ENCODE peak calls at places on chromosome 14, in nine cellular contexts. Y, G, A, N, R, X, V, H and P are unnamed samples.

GRCh38 chr14:92039720-92040430 is at the start of gene TRIP11:
- DNase-seq in R (peak), V (peak), X (peak), G (peak), N (peak), H (peak), Y (peak), A (peak), P (peak)

GRCh38 chr14:94355191-94355794 is 32.2 kb upstream of the SERPINA6 start:
- DNase-seq in X (peak), N (no peak), G (peak), R (no peak), V (peak), A (peak), Y (no peak), H (peak), P (no peak)

GRCh38 chr14:68662395-68662794 is 130.5 kb downstream of the ZFP36L1 start:
- DNase-seq in N (no peak), A (no peak), G (no peak), V (no peak), H (no peak), Y (no peak), X (no peak), R (no peak), P (no peak)

GRCh38 chr14:50658203-50658602 is 9.9 kb downstream of the SAV1 start:
- DNase-seq in V (peak), G (peak), X (no peak), A (no peak), N (no peak), H (peak), Y (no peak), R (peak), P (no peak)

GRCh38 chr14:95317817-95318343 is 1.8 kb downstream of the CLMN start:
- DNase-seq in R (no peak), N (no peak), A (no peak), G (no peak), Y (no peak), V (no peak), H (no peak), X (no peak), P (no peak)

GRCh38 chr14:56809262-56810215 is 740 bp downstream of the OTX2 start:
- DNase-seq in X (no peak), Y (no peak), G (no peak), H (peak), A (peak), R (no peak), N (no peak), V (no peak), P (no peak)

GRCh38 chr14:38500125-38500524 is 244.2 kb upstream of the CLEC14A start:
- DNase-seq in R (no peak), A (no peak), G (peak), V (no peak), X (no peak), N (no peak), H (no peak), Y (no peak), P (no peak)

GRCh38 chr14:92615451-92615850 is 101.9 kb downstream of the RIN3 start:
- DNase-seq in N (peak), Y (peak), A (no peak), H (no peak), X (no peak), R (no peak), V (no peak), G (no peak), P (no peak)

GRCh38 chr14:28761438-28762289 is 4.9 kb upstream of the FOXG1 start:
- DNase-seq in V (no peak), Y (no peak), G (no peak), X (no peak), H (no peak), N (no peak), R (no peak), A (no peak), P (no peak)

GRCh38 chr14:100381386-100382105 is 58.4 kb downstream of the SLC25A47 start:
- DNase-seq in A (peak), Y (no peak), R (no peak), G (no peak), N (no peak), X (no peak), H (no peak), V (no peak), P (no peak)

GRCh38 chr14:44112774-44113460 is 394.2 kb downstream of the FSCB start:
- DNase-seq in X (no peak), R (no peak), G (no peak), H (no peak), N (no peak), A (no peak), V (no peak), Y (no peak), P (no peak)

GRCh38 chr14:76742961-76743360 is 18.3 kb upstream of the VASH1 start:
- DNase-seq in V (no peak), G (no peak), N (no peak), Y (peak), X (no peak), H (no peak), R (no peak), A (no peak), P (no peak)
- TF ChIP-seq CTCF in V (no peak), G (no peak), N (no peak), Y (no peak), X (no peak), H (no peak), R (no peak), A (no peak), P (no peak)

DNA sequence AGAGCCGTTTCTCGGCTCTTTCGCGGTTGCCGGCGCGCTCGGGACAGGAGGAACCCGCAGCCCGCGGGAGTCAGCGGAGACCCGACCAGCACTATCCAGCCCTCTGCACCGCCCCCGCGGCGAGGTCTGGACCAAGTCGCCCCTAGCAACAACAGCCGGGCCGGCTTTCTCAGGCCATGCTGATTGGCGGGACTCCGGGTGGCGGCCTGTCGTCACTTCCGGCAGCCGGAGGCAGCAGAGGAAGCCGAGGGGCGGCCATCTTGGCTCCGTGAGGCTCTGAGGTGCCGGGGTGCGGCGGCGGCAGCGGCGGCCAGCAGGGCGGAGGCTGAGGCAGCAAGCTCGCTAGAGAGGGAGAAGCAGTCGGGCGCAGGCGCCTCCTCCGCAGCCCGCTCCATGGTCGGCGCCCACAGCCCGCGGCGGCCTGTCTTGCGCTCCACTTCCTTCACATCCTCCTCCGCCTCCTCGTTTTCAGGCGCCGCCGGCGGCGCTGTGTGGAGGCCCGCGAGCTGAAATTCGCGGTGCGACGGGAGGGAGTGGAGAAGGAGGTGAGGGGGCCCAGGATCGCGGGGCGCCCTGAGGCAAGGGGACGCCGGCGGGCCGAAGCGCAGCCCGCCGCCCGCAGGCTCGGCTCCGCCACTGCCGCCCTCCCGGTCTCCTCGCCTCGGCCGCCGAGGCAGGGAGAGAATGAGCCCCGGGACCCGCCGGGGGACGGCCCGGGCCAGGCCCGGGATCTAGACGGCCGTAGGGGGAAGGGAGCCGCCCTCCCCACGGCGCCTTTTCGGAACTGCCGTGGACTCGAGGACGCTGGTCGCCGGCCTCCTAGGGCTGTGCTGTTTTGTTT is at the start of gene MARK3:
- DNase-seq in Y (peak), R (peak), X (peak), N (peak), V (peak), A (peak), G (peak), H (peak), P (peak)
- TF ChIP-seq CTCF in Y (peak), R (peak), X (peak), N (peak), V (no peak), A (no peak), G (no peak), H (peak), P (peak)

GRCh38 chr14:57918791-57919190 is 52.9 kb upstream of the SLC35F4 start:
- DNase-seq in R (peak), N (no peak), Y (no peak), H (no peak), A (no peak), G (no peak), X (no peak), V (no peak), P (no peak)

DNA sequence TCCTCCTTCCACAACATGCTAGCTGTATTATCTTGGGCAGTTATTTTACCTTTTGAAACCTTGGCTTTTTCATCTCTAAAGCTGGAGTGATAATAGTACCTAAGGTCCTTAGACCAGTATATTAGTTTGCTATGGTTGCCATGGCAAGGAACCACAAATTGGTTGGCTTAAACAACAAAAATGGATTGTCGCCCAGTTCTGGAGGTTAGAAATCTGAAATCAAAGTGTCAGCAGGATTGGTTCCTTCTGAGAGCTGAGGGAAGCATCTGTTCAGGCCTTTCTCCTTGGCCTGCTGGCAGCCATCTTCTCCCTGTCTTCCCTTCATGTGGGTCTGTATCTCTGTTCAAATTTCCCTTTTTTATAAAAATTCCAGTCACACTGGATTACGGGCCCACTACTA is 55.5 kb upstream of the SLC35F4 start:
- DNase-seq in R (no peak), Y (no peak), H (no peak), V (no peak), N (no peak), G (no peak), X (no peak), A (no peak), P (no peak)
- TF ChIP-seq CTCF in R (no peak), Y (no peak), H (no peak), V (no peak), N (no peak), G (no peak), X (no peak), A (no peak), P (no peak)

GRCh38 chr14:39682000-39682399 is 249.8 kb upstream of the FBXO33 start:
- DNase-seq in G (no peak), Y (no peak), R (no peak), A (no peak), N (no peak), V (no peak), X (no peak), H (no peak), P (no peak)

GRCh38 chr14:39683711-39684110 is 251.5 kb upstream of the FBXO33 start:
- DNase-seq in A (no peak), X (no peak), H (no peak), G (no peak), V (no peak), R (no peak), Y (no peak), N (no peak), P (no peak)

GRCh38 chr14:39680777-39681176 is 248.5 kb upstream of the FBXO33 start:
- DNase-seq in V (no peak), X (no peak), A (no peak), R (no peak), G (no peak), Y (peak), N (no peak), H (no peak), P (no peak)

GRCh38 chr14:39682563-39682962 is 250.3 kb upstream of the FBXO33 start:
- DNase-seq in A (peak), R (no peak), Y (no peak), X (no peak), V (no peak), G (no peak), H (peak), N (no peak), P (no peak)
- TF ChIP-seq CTCF in A (no peak), R (no peak), Y (no peak), X (no peak), V (no peak), G (no peak), H (no peak), N (no peak), P (no peak)

DNA sequence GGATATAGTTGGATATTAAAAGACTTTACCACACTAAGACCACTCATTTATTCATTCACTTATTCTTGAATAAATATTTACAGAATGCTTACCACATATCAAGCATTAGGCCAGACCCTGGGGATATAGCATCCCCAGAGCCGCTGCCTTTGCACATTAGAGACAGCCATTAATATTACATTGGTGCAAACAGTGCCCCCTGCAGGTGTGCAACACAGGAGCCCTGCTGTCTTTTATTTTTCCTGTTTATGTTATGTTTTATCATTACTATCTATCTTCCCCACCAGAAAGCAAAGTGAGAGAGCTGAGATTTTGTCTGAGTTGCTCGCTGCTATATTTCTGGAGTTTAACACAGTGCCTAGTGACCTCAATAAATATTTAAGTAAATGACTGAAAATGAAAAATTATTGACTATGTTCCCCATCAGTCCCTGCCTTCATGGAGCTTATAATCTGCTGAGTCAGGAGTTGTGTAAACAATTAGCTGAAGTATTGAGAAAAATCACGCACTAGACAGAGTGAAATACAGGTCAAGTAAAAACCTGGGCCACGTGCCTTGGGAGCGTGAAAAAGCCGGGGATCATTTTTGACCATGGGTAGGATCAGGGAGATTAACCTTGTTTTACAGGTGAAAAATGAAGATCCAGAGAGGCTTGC is 301.6 kb downstream of the PCNX1 start:
- DNase-seq in Y (no peak), G (no peak), H (no peak), N (peak), X (no peak), R (no peak), A (no peak), V (no peak), P (no peak)
- TF ChIP-seq CTCF in Y (no peak), G (peak), H (peak), N (peak), X (no peak), R (no peak), A (no peak), V (no peak), P (peak)